ENCODE peak calls at places on chromosomes 13 and 19, in nine cellular contexts. N is tibial nerve, Q is ovary, E is A549, D is upper lobe of left lung, X is transverse colon, H is GM12878, U is suprapubic skin, O is SK-N-SH. T is an unnamed sample. For H3K9me3, the result is how much of the 10 kb centered on the place peaks cover.

GRCh38 chr19:39828015-39828633 is 5.8 kb downstream of the DYRK1B start:
- DNase-seq in N (no peak), Q (no peak), E (no peak), D (peak), X (peak), H (no peak), U (no peak), O (no peak), T (no peak)

GRCh38 chr19:21314676-21315075 is 14.5 kb downstream of the ZNF708 start:
- DNase-seq in N (no peak), Q (no peak), E (no peak), D (no peak), X (no peak), H (no peak), U (no peak), O (peak), T (no peak)

GRCh38 chr13:113646921-113647340 is 11.1 kb downstream of the ATP4B start:
- DNase-seq in N (peak), Q (peak), E (no peak), D (peak), X (no peak), H (no peak), U (peak), O (no peak), T (peak)

GRCh38 chr19:46056536-46056935 is 15.7 kb upstream of the IGFL4 start:
- DNase-seq in N (no peak), Q (no peak), E (peak), D (no peak), X (no peak), H (no peak), U (no peak), O (no peak), T (no peak)

GRCh38 chr13:110680852-110681251 is 25.1 kb downstream of the CARS2 start:
- DNase-seq in N (no peak), Q (no peak), E (peak), D (no peak), X (no peak), H (no peak), U (no peak), O (peak), T (no peak)

GRCh38 chr13:20993661-20994440 is 67.5 kb downstream of the LATS2 start:
- DNase-seq in N (no peak), Q (no peak), E (no peak), D (no peak), X (no peak), H (no peak), U (no peak), O (no peak), T (no peak)

GRCh38 chr13:113854238-113855011 is 9.5 kb downstream of the GAS6 start:
- DNase-seq in N (no peak), Q (peak), E (no peak), D (peak), X (no peak), H (no peak), U (peak), O (no peak), T (no peak)

GRCh38 chr19:14366529-14366928 is 14.7 kb upstream of the ADGRE5 start:
- DNase-seq in N (peak), Q (no peak), E (peak), D (no peak), X (peak), H (peak), U (peak), O (peak), T (peak)

GRCh38 chr13:104779311-104779710 is 1713.1 kb upstream of the SLC10A2 start:
- DNase-seq in N (no peak), Q (no peak), E (no peak), D (no peak), X (no peak), H (no peak), U (no peak), O (no peak), T (no peak)

GRCh38 chr13:41691276-41691675 is 233.9 kb downstream of the RGCC start:
- DNase-seq in N (no peak), Q (no peak), E (no peak), D (no peak), X (no peak), H (no peak), U (no peak), O (no peak), T (no peak)

GRCh38 chr13:114002009-114002544 is 28.2 kb upstream of the C13orf46 start:
- DNase-seq in N (no peak), Q (no peak), E (no peak), D (peak), X (peak), H (no peak), U (no peak), O (no peak), T (peak)

GRCh38 chr19:46460981-46461380 is 10.4 kb downstream of the PNMA8A start:
- DNase-seq in N (no peak), Q (no peak), E (no peak), D (no peak), X (no peak), H (no peak), U (no peak), O (no peak), T (no peak)

GRCh38 chr13:109095126-109095525 is 465.7 kb downstream of the MYO16 start:
- DNase-seq in N (no peak), Q (no peak), E (no peak), D (no peak), X (no peak), H (no peak), U (no peak), O (no peak), T (no peak)

GRCh38 chr13:111526922-111527321 is 206.5 kb downstream of the TEX29 start:
- DNase-seq in N (no peak), Q (no peak), E (no peak), D (no peak), X (no peak), H (no peak), U (no peak), O (no peak), T (no peak)

GRCh38 chr19:55580628-55581144 is at the start of gene ZNF579:
- DNase-seq in N (peak), Q (peak), E (peak), D (peak), X (peak), H (peak), U (peak), O (peak), T (peak)

GRCh38 chr19:17112700-17113099 is 37.1 kb downstream of the MYO9B start:
- DNase-seq in N (no peak), Q (no peak), E (no peak), D (no peak), X (no peak), H (no peak), U (no peak), O (no peak), T (no peak)

GRCh38 chr13:75514080-75515040 is 23.3 kb downstream of the COMMD6 start:
- DNase-seq in N (no peak), Q (no peak), E (no peak), D (no peak), X (no peak), H (no peak), U (no peak), O (no peak), T (no peak)

GRCh38 chr19:49614096-49614857 is 23.3 kb downstream of the PRR12 start:
- DNase-seq in N (no peak), Q (no peak), E (peak), D (peak), X (no peak), H (no peak), U (no peak), O (no peak), T (no peak)

GRCh38 chr19:5932593-5933262 is 18.7 kb downstream of the CAPS start:
- DNase-seq in N (no peak), Q (no peak), E (no peak), D (no peak), X (no peak), H (no peak), U (no peak), O (no peak), T (no peak)

GRCh38 chr13:100089633-100090032 is 740 bp downstream of the PCCA start:
- DNase-seq in N (no peak), Q (no peak), E (no peak), D (no peak), X (no peak), H (no peak), U (no peak), O (no peak), T (no peak)

GRCh38 chr19:34678421-34678820 is 943 bp downstream of the ZNF302 start:
- DNase-seq in N (no peak), Q (no peak), E (no peak), D (no peak), X (no peak), H (no peak), U (no peak), O (no peak), T (no peak)

GRCh38 chr19:8050274-8051096 is 2.1 kb upstream of the CCL25 start:
- DNase-seq in N (peak), Q (peak), E (peak), D (peak), X (peak), H (peak), U (peak), O (peak), T (peak)

GRCh38 chr13:45047394-45048328 is 58.3 kb downstream of the GPALPP1 start:
- DNase-seq in N (peak), Q (peak), E (peak), D (no peak), X (peak), H (peak), U (peak), O (peak), T (peak)

GRCh38 chr19:32464279-32464678 is 58.7 kb downstream of the DPY19L3 start:
- DNase-seq in N (no peak), Q (no peak), E (peak), D (no peak), X (no peak), H (no peak), U (no peak), O (peak), T (no peak)

GRCh38 chr19:1773173-1773572 is 19.9 kb downstream of the ONECUT3 start:
- DNase-seq in N (no peak), Q (no peak), E (no peak), D (no peak), X (no peak), H (no peak), U (no peak), O (no peak), T (no peak)

DNA sequence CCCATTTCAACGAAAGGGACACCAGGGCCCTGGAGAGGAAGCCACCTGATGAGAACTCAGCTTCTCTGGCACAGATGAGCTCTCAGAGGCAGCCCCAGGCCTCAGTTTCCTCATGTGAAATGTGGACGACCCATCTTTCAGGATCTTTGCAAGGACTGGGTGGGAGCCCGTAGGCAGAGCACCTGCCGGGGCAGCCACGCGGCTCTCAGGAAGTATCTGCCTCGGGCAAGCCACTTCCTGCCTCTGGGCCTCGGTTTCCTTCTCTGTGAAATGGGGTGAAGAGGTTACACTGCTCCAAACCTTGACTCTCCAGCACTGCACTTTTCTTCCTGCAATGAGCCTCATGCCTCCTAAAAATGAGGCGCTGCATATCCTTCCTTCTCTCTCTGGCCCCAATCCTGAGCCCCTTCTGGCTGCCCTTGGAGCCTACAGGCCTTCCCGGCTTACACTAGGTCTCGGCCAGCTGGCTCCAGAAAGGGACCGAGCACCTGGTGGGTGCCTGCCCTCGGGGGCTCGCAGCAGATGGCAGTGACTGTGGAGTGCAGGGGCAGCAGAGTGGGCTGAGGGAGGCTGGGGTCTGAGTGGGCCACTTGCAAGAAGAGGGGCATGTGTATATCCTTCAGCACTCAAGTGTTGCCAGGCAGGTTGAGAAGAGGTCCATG is 3.5 kb downstream of the SSBP4 start:
- DNase-seq in N (no peak), Q (peak), E (no peak), D (peak), X (no peak), H (no peak), U (no peak), O (no peak), T (no peak)
- H3K27ac ChIP-seq in N (no peak), Q (no peak), E (no peak), D (no peak), X (no peak), H (peak), U (no peak), O (no peak), T (peak)

DNA sequence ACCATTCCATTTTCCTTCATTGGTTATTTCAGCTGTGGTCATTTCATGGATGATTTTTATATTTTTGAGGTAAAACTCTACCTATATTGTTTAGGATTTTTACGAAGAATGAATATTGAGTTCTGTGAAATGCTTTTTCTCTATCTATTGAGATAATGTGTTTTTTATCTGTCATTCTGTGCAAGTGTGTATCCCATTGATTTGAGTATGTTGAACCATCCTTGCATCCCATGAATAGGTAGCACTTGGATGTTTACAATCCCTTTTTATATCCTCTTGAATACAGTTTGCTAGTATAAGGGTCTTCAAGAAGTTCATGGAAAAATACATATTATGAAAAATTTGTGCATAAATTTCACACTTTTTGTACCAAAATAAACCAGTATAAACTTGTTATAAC is 9.8 kb upstream of the ZNF525 start:
- DNase-seq in N (no peak), Q (no peak), E (no peak), D (no peak), X (no peak), H (no peak), U (no peak), O (no peak), T (no peak)
- H3K9me3 ChIP-seq in N (under half), Q (under half), E (half or more), D (half or more), X (half or more), H (under half), U (half or more), O (under half), T (half or more)

GRCh38 chr13:35512271-35512920 is 35.9 kb upstream of the MAB21L1 start:
- DNase-seq in N (no peak), Q (peak), E (no peak), D (no peak), X (no peak), H (no peak), U (no peak), O (no peak), T (no peak)
- TF ChIP-seq EP300 in N (peak), Q (no peak), E (no peak), D (no peak), X (no peak), H (no peak), U (no peak), O (peak), T (no peak)

DNA sequence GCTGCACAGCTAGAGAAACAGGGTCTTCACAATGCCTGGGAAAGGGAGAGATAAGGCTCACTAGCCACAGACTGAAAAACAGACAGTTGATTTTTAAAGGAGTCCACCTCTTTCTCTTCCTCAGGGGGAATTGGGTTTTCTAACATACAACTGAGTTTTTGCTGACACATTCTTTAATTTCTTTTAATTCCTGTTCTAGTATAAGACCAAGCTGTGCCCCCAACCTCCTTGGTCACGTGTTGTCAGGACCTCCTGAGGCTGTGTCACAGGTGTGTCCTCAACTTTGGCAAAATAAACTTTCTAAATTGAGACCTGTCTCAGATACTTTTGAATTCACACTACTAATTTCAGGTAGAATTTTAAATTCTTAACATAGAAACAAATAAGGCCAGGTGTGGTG is 12.1 kb upstream of the ZNF492 start:
- DNase-seq in N (no peak), Q (no peak), E (no peak), D (no peak), X (no peak), H (no peak), U (no peak), O (no peak), T (no peak)
- H3K27ac ChIP-seq in N (peak), Q (peak), E (no peak), D (no peak), X (no peak), H (no peak), U (no peak), O (no peak), T (no peak)

GRCh38 chr19:58128041-58128685 is 22.4 kb downstream of the ZNF329 start:
- DNase-seq in N (no peak), Q (no peak), E (peak), D (no peak), X (no peak), H (no peak), U (no peak), O (no peak), T (no peak)
- H3K9me3 ChIP-seq in N (under half), Q (half or more), E (half or more), D (half or more), X (half or more), H (under half), U (half or more), O (half or more), T (half or more)

GRCh38 chr19:36409841-36410240 is 8.6 kb downstream of the ZFP82 start:
- DNase-seq in N (no peak), Q (no peak), E (no peak), D (no peak), X (no peak), H (no peak), U (no peak), O (no peak), T (no peak)
- TF ChIP-seq EP300 in N (no peak), Q (no peak), E (no peak), D (no peak), X (no peak), H (no peak), U (no peak), O (no peak), T (no peak)

DNA sequence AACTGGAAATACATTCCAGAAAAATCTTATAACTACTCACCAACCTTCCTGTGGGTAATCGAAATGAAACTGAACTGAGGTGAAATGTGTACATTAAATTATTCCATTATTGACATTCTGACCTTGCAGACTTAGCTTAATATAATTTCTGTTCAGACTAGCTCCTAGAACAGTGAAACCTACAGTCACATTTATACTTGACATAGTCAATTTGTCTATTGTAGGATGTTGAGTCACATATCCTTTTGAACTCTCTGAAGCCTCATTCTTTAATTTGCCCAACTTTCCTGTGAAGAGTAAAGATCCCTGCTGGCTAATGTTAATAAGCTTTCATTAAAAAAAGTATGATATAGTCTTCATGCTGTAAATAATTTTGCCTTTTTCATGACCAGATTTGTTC is 92.0 kb upstream of the SCEL start:
- DNase-seq in N (no peak), Q (no peak), E (no peak), D (no peak), X (no peak), H (no peak), U (no peak), O (no peak), T (no peak)
- H3K27ac ChIP-seq in N (no peak), Q (no peak), E (no peak), D (no peak), X (no peak), H (no peak), U (no peak), O (no peak), T (no peak)

GRCh38 chr19:23222998-23223652 is 27.1 kb downstream of the ZNF724 start:
- DNase-seq in N (no peak), Q (no peak), E (peak), D (no peak), X (no peak), H (no peak), U (no peak), O (no peak), T (no peak)
- H3K9me3 ChIP-seq in N (under half), Q (under half), E (half or more), D (half or more), X (half or more), H (under half), U (under half), O (under half), T (half or more)

T was measured in stomach.